ENCODE peak calls at places on chromosomes 7 and 10, in four cellular contexts. D is transverse colon, B is tibial nerve, W is sigmoid colon. N is an unnamed sample.

GRCh38 chr10:85873063-85873462 is 493.5 kb downstream of the GRID1 start:
- DNase-seq in B (no peak), D (no peak), W (no peak), N (peak; percentile 86)

GRCh38 chr7:8278183-8278582 is 16.2 kb upstream of the ICA1 start:
- DNase-seq in W (no peak), B (no peak), D (no peak), N (no peak)

GRCh38 chr10:8392216-8392615 is 337.7 kb downstream of the GATA3 start:
- DNase-seq in W (no peak), B (no peak), D (no peak), N (no peak)

GRCh38 chr10:78802866-78803265 is 265.9 kb upstream of the ZMIZ1 start:
- DNase-seq in B (peak; percentile 30), D (peak; percentile 17), W (peak; percentile 84), N (no peak)

GRCh38 chr10:47165711-47166404 is 134.1 kb upstream of the GDF10 start:
- DNase-seq in D (peak; percentile 29), W (peak; percentile 91), B (peak; percentile 47), N (peak; percentile 94)

GRCh38 chr10:33993917-33994316 is 659.5 kb upstream of the NRP1 start:
- DNase-seq in B (no peak), D (peak; percentile 9), W (no peak), N (peak; percentile 66)

GRCh38 chr10:119301397-119301796 is 94.0 kb downstream of the GRK5 start:
- DNase-seq in W (no peak), B (no peak), D (peak; percentile 40), N (no peak)

GRCh38 chr7:85065888-85066485 is 120.9 kb downstream of the SEMA3D start:
- DNase-seq in D (no peak), B (no peak), W (no peak), N (no peak)

GRCh38 chr10:97333351-97333600 is 1.3 kb downstream of the FRAT2 start:
- DNase-seq in B (no peak), D (no peak), W (no peak), N (no peak)

GRCh38 chr10:51462076-51462779 is 237.2 kb downstream of the CSTF2T start:
- DNase-seq in W (no peak), B (no peak), D (no peak), N (no peak)

GRCh38 chr7:16921644-16922257 is 40.0 kb upstream of the AGR3 start:
- DNase-seq in W (no peak), D (no peak), B (no peak), N (no peak)

GRCh38 chr7:23658831-23659427 is 21.1 kb upstream of the FAM221A start:
- DNase-seq in B (no peak), D (no peak), W (no peak), N (no peak)

GRCh38 chr10:78520737-78521430 is 487.2 kb downstream of the RPS24 start:
- DNase-seq in D (no peak), B (no peak), W (no peak), N (no peak)

GRCh38 chr7:131066635-131067034 is 261.0 kb upstream of the MKLN1 start:
- DNase-seq in W (no peak), D (no peak), B (no peak), N (no peak)

GRCh38 chr10:63429280-63429679 is 36.5 kb downstream of the JMJD1C start:
- DNase-seq in W (no peak), B (no peak), D (no peak), N (no peak)

GRCh38 chr7:81492910-81493309 is 276.9 kb downstream of the HGF start:
- DNase-seq in W (no peak), D (no peak), B (no peak), N (no peak)

GRCh38 chr7:125126376-125126775 is 196.8 kb upstream of the POT1 start:
- DNase-seq in B (no peak), D (no peak), W (no peak), N (no peak)

GRCh38 chr7:92714280-92714679 is 122.1 kb downstream of the CDK6 start:
- DNase-seq in W (no peak), B (no peak), D (no peak), N (no peak)

GRCh38 chr7:112205348-112206237 is 606 bp downstream of the DOCK4 start:
- DNase-seq in W (peak; percentile 75), B (peak; percentile 42), D (peak; percentile 65), N (no peak)

GRCh38 chr7:5303885-5304505 is 21.3 kb downstream of the SLC29A4 start:
- DNase-seq in D (no peak), B (no peak), W (no peak), N (no peak)

GRCh38 chr7:16203065-16203464 is 218.3 kb downstream of the CRPPA start:
- DNase-seq in B (no peak), W (no peak), D (peak; percentile 66), N (no peak)

GRCh38 chr7:103446046-103446520 is at the start of gene SLC26A5:
- DNase-seq in B (no peak), W (no peak), D (peak; percentile 62), N (no peak)

GRCh38 chr10:71748671-71749191 is 24.6 kb downstream of the VSIR start:
- DNase-seq in W (peak; percentile 86), B (peak; percentile 49), D (peak; percentile 80), N (peak; percentile 94)

GRCh38 chr10:88336316-88336715 is 246.8 kb downstream of the RNLS start:
- DNase-seq in B (no peak), W (no peak), D (no peak), N (no peak)

GRCh38 chr10:101781655-101781983 is 1.6 kb downstream of the NPM3 start:
- DNase-seq in W (peak; percentile 43), B (no peak), D (no peak), N (no peak)

GRCh38 chr10:8361510-8361844 is 307.0 kb downstream of the GATA3 start:
- DNase-seq in W (no peak), B (no peak), D (no peak), N (no peak)

GRCh38 chr7:82188636-82189035 is 254.9 kb downstream of the CACNA2D1 start:
- DNase-seq in D (no peak), B (no peak), W (no peak), N (no peak)

GRCh38 chr7:36348256-36348655 is 41.4 kb upstream of the ANLN start:
- DNase-seq in B (no peak), D (no peak), W (no peak), N (no peak)

GRCh38 chr7:135672560-135673359 is 10.4 kb downstream of the STMP1 start:
- DNase-seq in W (no peak), D (no peak), B (no peak), N (peak; percentile 47)

GRCh38 chr7:94449151-94449725 is 54.5 kb downstream of the COL1A2 start:
- DNase-seq in D (no peak), B (no peak), W (no peak), N (no peak)

GRCh38 chr10:130300608-130301025 is 164.4 kb downstream of the GLRX3 start:
- DNase-seq in W (no peak), B (no peak), D (no peak), N (no peak)

GRCh38 chr10:44933451-44933850 is 22.3 kb downstream of the TMEM72 start:
- DNase-seq in W (peak; percentile 58), B (no peak), D (no peak), N (no peak)

GRCh38 chr10:43395571-43396060 is 13.4 kb downstream of the HNRNPF start:
- DNase-seq in D (no peak), W (peak; percentile 68), B (no peak), N (no peak)

GRCh38 chr10:68900427-68901105 is 549 bp upstream of the DDX50 start:
- DNase-seq in D (no peak), W (no peak), B (peak; percentile 55), N (no peak)

GRCh38 chr10:113947138-113948011 is 92.9 kb downstream of the NHLRC2 start:
- DNase-seq in W (no peak), B (no peak), D (peak; percentile 42), N (no peak)

GRCh38 chr10:120824864-120825263 is 26.3 kb upstream of the WDR11 start:
- DNase-seq in B (no peak), D (peak; percentile 13), W (no peak), N (no peak)

GRCh38 chr7:139108256-139109187 is 998 bp downstream of the ZC3HAV1 start:
- DNase-seq in D (peak; percentile 41), B (no peak), W (peak; percentile 71), N (no peak)

GRCh38 chr10:10873289-10873688 is 144.4 kb upstream of the CELF2 start:
- DNase-seq in W (no peak), B (no peak), D (no peak), N (no peak)

GRCh38 chr10:111078505-111079185 is 1.8 kb downstream of the ADRA2A start:
- DNase-seq in W (no peak), B (no peak), D (no peak), N (no peak)
- H3K27me3 ChIP-seq in W (peaks cover 34% of the 10 kb centered on the region), B (peaks cover 50% of the 10 kb centered on the region), D (peaks cover 58% of the 10 kb centered on the region), N (peaks cover 92% of the 10 kb centered on the region)

GRCh38 chr10:54796876-54797275 is 4.2 kb downstream of the PCDH15 start:
- DNase-seq in B (no peak), D (no peak), W (no peak), N (no peak)

GRCh38 chr10:54799491-54799890 is 1.5 kb downstream of the PCDH15 start:
- DNase-seq in W (no peak), B (no peak), D (no peak), N (no peak)

GRCh38 chr10:54797636-54798395 is 3.2 kb downstream of the PCDH15 start:
- DNase-seq in W (no peak), D (no peak), B (no peak), N (no peak)

GRCh38 chr10:54800677-54801480 is at the start of gene PCDH15:
- DNase-seq in B (no peak), W (no peak), D (no peak), N (no peak)
- TF ChIP-seq EP300 in B (no peak), W (no peak), D (no peak), N (no peak)

DNA sequence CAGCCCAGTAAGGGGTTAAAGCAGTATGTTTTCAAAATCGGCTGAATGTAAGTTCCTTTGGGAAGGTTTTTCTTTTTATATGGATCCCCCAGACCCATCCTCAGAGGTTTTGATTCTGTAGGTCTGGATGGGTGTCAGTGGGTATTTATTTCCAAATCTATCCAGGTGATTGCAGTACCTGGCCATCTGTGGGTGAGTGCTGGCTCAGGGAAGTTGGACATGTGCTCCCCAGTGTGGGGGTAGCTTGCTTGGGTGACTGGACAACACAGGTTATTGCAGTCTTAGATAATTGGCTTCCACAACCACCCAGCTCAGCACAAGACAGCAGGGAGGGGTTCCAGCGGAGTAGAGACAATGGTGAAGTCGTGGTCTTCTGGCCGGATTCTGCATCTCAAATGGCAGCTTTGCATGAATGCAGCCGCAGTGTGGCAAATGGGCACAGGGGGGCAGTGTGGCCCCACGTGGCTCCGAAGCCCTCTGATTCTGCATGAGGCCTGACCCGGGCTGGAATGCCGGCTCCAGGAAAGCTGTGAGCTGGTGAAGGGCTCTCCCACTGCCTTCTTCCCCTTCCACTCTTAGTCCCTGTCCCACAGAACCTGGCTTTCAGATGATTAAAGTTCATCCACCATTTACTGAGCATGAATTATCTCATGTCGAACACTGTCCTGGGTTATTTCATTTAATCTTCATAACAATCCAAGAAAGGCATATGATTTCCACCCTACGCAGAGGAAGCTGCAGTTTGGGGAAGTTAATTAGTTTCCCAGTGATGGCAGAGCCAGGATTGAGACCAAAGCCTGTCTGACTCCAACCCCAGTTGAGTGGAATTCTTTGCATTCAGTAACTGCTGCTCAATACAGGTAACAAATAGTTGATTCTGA is 64.5 kb upstream of the SYPL1 start:
- DNase-seq in B (peak; percentile 69), D (peak; percentile 85), W (peak; percentile 90), N (peak; percentile 96)
- H3K4me3 ChIP-seq in B (no peak overlapping the region), D (no peak overlapping the region), W (no peak overlapping the region), N (no peak overlapping the region)

GRCh38 chr10:128386231-128386630 is 260.0 kb upstream of the MKI67 start:
- DNase-seq in D (no peak), B (no peak), W (no peak), N (no peak)
- H3K27me3 ChIP-seq in D (no peaks in the 10 kb centered on the region), B (no peaks in the 10 kb centered on the region), W (no peaks in the 10 kb centered on the region), N (no peaks in the 10 kb centered on the region)